ENCODE peak calls at places on chromosomes 12 and 14, in four cellular contexts. One of them, this sample, is unnamed.
A peak's percentile ranks its signal among the peaks of the same experiment; 100 is the strongest.

GRCh38 chr14:50231475-50232275 is at the start of gene SOS2:
- DNase-seq in caudate nucleus: peak; percentile 84
- DNase-seq in kidney tubule cell: peak; percentile 86
- DNase-seq in activated CD4-positive, alpha-beta T cell treated with anti-CD3 and anti-CD28 coated beads, Interleukin-2, amount 50 U/mL, for 4 hours: peak; percentile 81
- DNase-seq in this sample: peak; percentile 82

GRCh38 chr12:71014180-71014785 is 93.7 kb upstream of the PTPRR start:
- DNase-seq in caudate nucleus: no peak
- DNase-seq in kidney tubule cell: peak; percentile 55
- DNase-seq in activated CD4-positive, alpha-beta T cell treated with anti-CD3 and anti-CD28 coated beads, Interleukin-2, amount 50 U/mL, for 4 hours: no peak
- DNase-seq in this sample: peak; percentile 54

GRCh38 chr12:101027200-101027599 is 182.8 kb downstream of the SLC5A8 start:
- DNase-seq in caudate nucleus: no peak
- DNase-seq in kidney tubule cell: no peak
- DNase-seq in activated CD4-positive, alpha-beta T cell treated with anti-CD3 and anti-CD28 coated beads, Interleukin-2, amount 50 U/mL, for 4 hours: no peak
- DNase-seq in this sample: no peak

GRCh38 chr14:29941401-29941800 is 13.8 kb upstream of the PRKD1 start:
- DNase-seq in caudate nucleus: no peak
- DNase-seq in kidney tubule cell: no peak
- DNase-seq in activated CD4-positive, alpha-beta T cell treated with anti-CD3 and anti-CD28 coated beads, Interleukin-2, amount 50 U/mL, for 4 hours: no peak
- DNase-seq in this sample: no peak

GRCh38 chr14:97602438-97603117 is 805.4 kb downstream of the VRK1 start:
- DNase-seq in caudate nucleus: no peak
- DNase-seq in kidney tubule cell: no peak
- DNase-seq in activated CD4-positive, alpha-beta T cell treated with anti-CD3 and anti-CD28 coated beads, Interleukin-2, amount 50 U/mL, for 4 hours: peak; percentile 50
- DNase-seq in this sample: no peak

GRCh38 chr12:72110814-72111615 is 161.2 kb upstream of the TRHDE start:
- DNase-seq in caudate nucleus: no peak
- DNase-seq in kidney tubule cell: no peak
- DNase-seq in activated CD4-positive, alpha-beta T cell treated with anti-CD3 and anti-CD28 coated beads, Interleukin-2, amount 50 U/mL, for 4 hours: no peak
- DNase-seq in this sample: no peak

GRCh38 chr12:25491396-25491948 is 61.6 kb downstream of the LMNTD1 start:
- DNase-seq in caudate nucleus: no peak
- DNase-seq in kidney tubule cell: peak; percentile 40
- DNase-seq in activated CD4-positive, alpha-beta T cell treated with anti-CD3 and anti-CD28 coated beads, Interleukin-2, amount 50 U/mL, for 4 hours: no peak
- DNase-seq in this sample: no peak

GRCh38 chr12:111453071-111453989 is 47.6 kb downstream of the SH2B3 start:
- DNase-seq in caudate nucleus: no peak
- DNase-seq in kidney tubule cell: no peak
- DNase-seq in activated CD4-positive, alpha-beta T cell treated with anti-CD3 and anti-CD28 coated beads, Interleukin-2, amount 50 U/mL, for 4 hours: no peak
- DNase-seq in this sample: no peak

GRCh38 chr14:23610815-23611289 is 25.3 kb upstream of the DHRS2 start:
- DNase-seq in caudate nucleus: no peak
- DNase-seq in kidney tubule cell: no peak
- DNase-seq in activated CD4-positive, alpha-beta T cell treated with anti-CD3 and anti-CD28 coated beads, Interleukin-2, amount 50 U/mL, for 4 hours: no peak
- DNase-seq in this sample: no peak

GRCh38 chr12:128820253-128820652 is 3.5 kb downstream of the SLC15A4 start:
- DNase-seq in caudate nucleus: no peak
- DNase-seq in kidney tubule cell: no peak
- DNase-seq in activated CD4-positive, alpha-beta T cell treated with anti-CD3 and anti-CD28 coated beads, Interleukin-2, amount 50 U/mL, for 4 hours: no peak
- DNase-seq in this sample: no peak

GRCh38 chr12:124380793-124381453 is 86.0 kb downstream of the RFLNA start:
- DNase-seq in caudate nucleus: no peak
- DNase-seq in kidney tubule cell: no peak
- DNase-seq in activated CD4-positive, alpha-beta T cell treated with anti-CD3 and anti-CD28 coated beads, Interleukin-2, amount 50 U/mL, for 4 hours: no peak
- DNase-seq in this sample: no peak

GRCh38 chr12:47321436-47321835 is 241.7 kb upstream of the AMIGO2 start:
- DNase-seq in caudate nucleus: no peak
- DNase-seq in kidney tubule cell: no peak
- DNase-seq in activated CD4-positive, alpha-beta T cell treated with anti-CD3 and anti-CD28 coated beads, Interleukin-2, amount 50 U/mL, for 4 hours: no peak
- DNase-seq in this sample: no peak

GRCh38 chr14:23468704-23469126 is 788 bp upstream of the NGDN start:
- DNase-seq in caudate nucleus: no peak
- DNase-seq in kidney tubule cell: no peak
- DNase-seq in activated CD4-positive, alpha-beta T cell treated with anti-CD3 and anti-CD28 coated beads, Interleukin-2, amount 50 U/mL, for 4 hours: no peak
- DNase-seq in this sample: no peak

GRCh38 chr12:91565246-91565645 is 382.6 kb upstream of the DCN start:
- DNase-seq in caudate nucleus: no peak
- DNase-seq in kidney tubule cell: peak; percentile 10
- DNase-seq in activated CD4-positive, alpha-beta T cell treated with anti-CD3 and anti-CD28 coated beads, Interleukin-2, amount 50 U/mL, for 4 hours: peak; percentile 37
- DNase-seq in this sample: no peak

GRCh38 chr12:52506858-52507715 is 13.1 kb downstream of the KRT5 start:
- DNase-seq in caudate nucleus: no peak
- DNase-seq in kidney tubule cell: peak; percentile 75
- DNase-seq in activated CD4-positive, alpha-beta T cell treated with anti-CD3 and anti-CD28 coated beads, Interleukin-2, amount 50 U/mL, for 4 hours: no peak
- DNase-seq in this sample: peak; percentile 69

GRCh38 chr14:100407376-100408102 is 84.4 kb downstream of the SLC25A47 start:
- DNase-seq in caudate nucleus: no peak
- DNase-seq in kidney tubule cell: no peak
- DNase-seq in activated CD4-positive, alpha-beta T cell treated with anti-CD3 and anti-CD28 coated beads, Interleukin-2, amount 50 U/mL, for 4 hours: no peak
- DNase-seq in this sample: no peak

GRCh38 chr12:108839890-108840230 is 17.5 kb downstream of the SSH1 start:
- DNase-seq in caudate nucleus: no peak
- DNase-seq in kidney tubule cell: no peak
- DNase-seq in activated CD4-positive, alpha-beta T cell treated with anti-CD3 and anti-CD28 coated beads, Interleukin-2, amount 50 U/mL, for 4 hours: no peak
- DNase-seq in this sample: no peak

GRCh38 chr14:100427166-100427565 is 104.0 kb downstream of the SLC25A47 start:
- DNase-seq in caudate nucleus: no peak
- DNase-seq in kidney tubule cell: no peak
- DNase-seq in activated CD4-positive, alpha-beta T cell treated with anti-CD3 and anti-CD28 coated beads, Interleukin-2, amount 50 U/mL, for 4 hours: no peak
- DNase-seq in this sample: no peak

GRCh38 chr12:12885060-12885792 is 6.1 kb upstream of the GPRC5A start:
- DNase-seq in caudate nucleus: no peak
- DNase-seq in kidney tubule cell: no peak
- DNase-seq in activated CD4-positive, alpha-beta T cell treated with anti-CD3 and anti-CD28 coated beads, Interleukin-2, amount 50 U/mL, for 4 hours: no peak
- DNase-seq in this sample: no peak

GRCh38 chr14:50403433-50403832 is 6.8 kb upstream of the CDKL1 start:
- DNase-seq in caudate nucleus: no peak
- DNase-seq in kidney tubule cell: peak; percentile 31
- DNase-seq in activated CD4-positive, alpha-beta T cell treated with anti-CD3 and anti-CD28 coated beads, Interleukin-2, amount 50 U/mL, for 4 hours: no peak
- DNase-seq in this sample: no peak

GRCh38 chr12:25497021-25497420 is 56.1 kb downstream of the LMNTD1 start:
- DNase-seq in caudate nucleus: no peak
- DNase-seq in kidney tubule cell: peak; percentile 37
- DNase-seq in activated CD4-positive, alpha-beta T cell treated with anti-CD3 and anti-CD28 coated beads, Interleukin-2, amount 50 U/mL, for 4 hours: no peak
- DNase-seq in this sample: no peak

This sample was measured in foreskin keratinocyte.